ENCODE peak calls at places on chromosome 2, in seven cellular contexts. One of them, this sample, is unnamed.
A peak's percentile ranks its signal among the peaks of the same experiment; 100 is the strongest.

GRCh38 chr2:131121464-131121863 is 16.3 kb downstream of the PLEKHB2 start:
- DNase-seq in pancreas: no peak
- DNase-seq in mucosa of descending colon: no peak
- DNase-seq in endothelial cell of umbilical vein: no peak
- DNase-seq in body of pancreas: no peak
- DNase-seq in lung: no peak
- DNase-seq in Panc1: no peak
- DNase-seq in this sample: no peak

GRCh38 chr2:120347387-120348010 is 1.6 kb downstream of the INHBB start:
- DNase-seq in body of pancreas: no peak
- DNase-seq in mucosa of descending colon: no peak
- DNase-seq in Panc1: no peak
- DNase-seq in lung: no peak
- DNase-seq in endothelial cell of umbilical vein: no peak
- DNase-seq in pancreas: no peak
- DNase-seq in this sample: no peak

GRCh38 chr2:167187910-167188595 is 299.8 kb downstream of the XIRP2 start:
- DNase-seq in endothelial cell of umbilical vein: no peak
- DNase-seq in body of pancreas: no peak
- DNase-seq in mucosa of descending colon: no peak
- DNase-seq in pancreas: no peak
- DNase-seq in Panc1: no peak
- DNase-seq in lung: no peak
- DNase-seq in this sample: no peak

GRCh38 chr2:212532087-212532486 is 6.5 kb downstream of the ERBB4 start:
- DNase-seq in mucosa of descending colon: no peak
- DNase-seq in Panc1: no peak
- DNase-seq in lung: no peak
- DNase-seq in endothelial cell of umbilical vein: no peak
- DNase-seq in body of pancreas: no peak
- DNase-seq in pancreas: no peak
- DNase-seq in this sample: no peak

GRCh38 chr2:96959406-96960110 is 26.8 kb downstream of the FAM178B start:
- DNase-seq in lung: no peak
- DNase-seq in endothelial cell of umbilical vein: no peak
- DNase-seq in pancreas: no peak
- DNase-seq in body of pancreas: no peak
- DNase-seq in mucosa of descending colon: no peak
- DNase-seq in Panc1: no peak
- DNase-seq in this sample: no peak

GRCh38 chr2:121480826-121481225 is 49.9 kb upstream of the RNU4ATAC start:
- DNase-seq in pancreas: peak; percentile 20
- DNase-seq in lung: no peak
- DNase-seq in Panc1: no peak
- DNase-seq in endothelial cell of umbilical vein: peak; percentile 8
- DNase-seq in body of pancreas: peak; percentile 18
- DNase-seq in mucosa of descending colon: no peak
- DNase-seq in this sample: no peak

GRCh38 chr2:202154613-202155281 is 81.7 kb downstream of the KIAA2012 start:
- DNase-seq in pancreas: no peak
- DNase-seq in mucosa of descending colon: no peak
- DNase-seq in lung: no peak
- DNase-seq in body of pancreas: no peak
- DNase-seq in Panc1: no peak
- DNase-seq in endothelial cell of umbilical vein: no peak
- DNase-seq in this sample: no peak

GRCh38 chr2:106537711-106538275 is 50.6 kb downstream of the CD8B2 start:
- DNase-seq in Panc1: no peak
- DNase-seq in pancreas: no peak
- DNase-seq in body of pancreas: no peak
- DNase-seq in endothelial cell of umbilical vein: no peak
- DNase-seq in lung: no peak
- DNase-seq in mucosa of descending colon: no peak
- DNase-seq in this sample: no peak

GRCh38 chr2:69299772-69300516 is 87.1 kb downstream of the GFPT1 start:
- DNase-seq in Panc1: no peak
- DNase-seq in mucosa of descending colon: no peak
- DNase-seq in endothelial cell of umbilical vein: peak; percentile 61
- DNase-seq in pancreas: no peak
- DNase-seq in lung: no peak
- DNase-seq in body of pancreas: no peak
- DNase-seq in this sample: no peak

GRCh38 chr2:85710687-85711577 is 16.8 kb downstream of the GNLY start:
- DNase-seq in mucosa of descending colon: peak; percentile 24
- DNase-seq in pancreas: no peak
- DNase-seq in endothelial cell of umbilical vein: peak; percentile 66
- DNase-seq in Panc1: no peak
- DNase-seq in lung: peak; percentile 97
- DNase-seq in body of pancreas: no peak
- DNase-seq in this sample: peak; percentile 40

GRCh38 chr2:58734365-58734764 is 493.2 kb upstream of the FANCL start:
- DNase-seq in lung: no peak
- DNase-seq in mucosa of descending colon: no peak
- DNase-seq in Panc1: peak; percentile 69
- DNase-seq in pancreas: no peak
- DNase-seq in body of pancreas: peak; percentile 12
- DNase-seq in endothelial cell of umbilical vein: peak; percentile 23
- DNase-seq in this sample: no peak

GRCh38 chr2:136386046-136386445 is 268.1 kb upstream of the CXCR4 start:
- DNase-seq in endothelial cell of umbilical vein: no peak
- DNase-seq in lung: no peak
- DNase-seq in mucosa of descending colon: no peak
- DNase-seq in pancreas: no peak
- DNase-seq in body of pancreas: no peak
- DNase-seq in Panc1: no peak
- DNase-seq in this sample: no peak

GRCh38 chr2:43368483-43369385 is 142.3 kb upstream of the ZFP36L2 start:
- DNase-seq in lung: no peak
- DNase-seq in Panc1: no peak
- DNase-seq in mucosa of descending colon: no peak
- DNase-seq in body of pancreas: no peak
- DNase-seq in endothelial cell of umbilical vein: no peak
- DNase-seq in pancreas: no peak
- DNase-seq in this sample: no peak

GRCh38 chr2:45822272-45822630 is 170.8 kb downstream of the PRKCE start:
- DNase-seq in endothelial cell of umbilical vein: no peak
- DNase-seq in Panc1: no peak
- DNase-seq in pancreas: peak; percentile 25
- DNase-seq in mucosa of descending colon: no peak
- DNase-seq in body of pancreas: peak; percentile 43
- DNase-seq in lung: no peak
- DNase-seq in this sample: no peak

GRCh38 chr2:127577973-127578372 is 42.5 kb downstream of the MYO7B start:
- DNase-seq in body of pancreas: no peak
- DNase-seq in mucosa of descending colon: no peak
- DNase-seq in endothelial cell of umbilical vein: no peak
- DNase-seq in pancreas: no peak
- DNase-seq in Panc1: no peak
- DNase-seq in lung: no peak
- DNase-seq in this sample: no peak

GRCh38 chr2:50398101-50398500 is 633.8 kb downstream of the NRXN1 start:
- DNase-seq in lung: no peak
- DNase-seq in Panc1: no peak
- DNase-seq in endothelial cell of umbilical vein: no peak
- DNase-seq in mucosa of descending colon: no peak
- DNase-seq in body of pancreas: no peak
- DNase-seq in pancreas: no peak
- DNase-seq in this sample: no peak

GRCh38 chr2:122741403-122741802 is 986.0 kb downstream of the TSN start:
- DNase-seq in lung: no peak
- DNase-seq in Panc1: no peak
- DNase-seq in pancreas: no peak
- DNase-seq in mucosa of descending colon: no peak
- DNase-seq in body of pancreas: no peak
- DNase-seq in endothelial cell of umbilical vein: no peak
- DNase-seq in this sample: no peak
- H3K9me3 ChIP-seq in lung: no peaks in the 10 kb centered on the region
- H3K9me3 ChIP-seq in Panc1: no peaks in the 10 kb centered on the region
- H3K9me3 ChIP-seq in pancreas: no peaks in the 10 kb centered on the region
- H3K9me3 ChIP-seq in mucosa of descending colon: no peaks in the 10 kb centered on the region
- H3K9me3 ChIP-seq in body of pancreas: no peaks in the 10 kb centered on the region
- H3K9me3 ChIP-seq in endothelial cell of umbilical vein: peaks cover 2% of the 10 kb centered on the region
- H3K9me3 ChIP-seq in this sample: no peaks in the 10 kb centered on the region

GRCh38 chr2:7510353-7510752 is 593.1 kb downstream of the RNF144A start:
- DNase-seq in mucosa of descending colon: no peak
- DNase-seq in body of pancreas: no peak
- DNase-seq in Panc1: no peak
- DNase-seq in lung: no peak
- DNase-seq in pancreas: no peak
- DNase-seq in endothelial cell of umbilical vein: no peak
- DNase-seq in this sample: no peak
- TF ChIP-seq CTCF in mucosa of descending colon: no peak
- TF ChIP-seq CTCF in body of pancreas: no peak
- TF ChIP-seq CTCF in Panc1: no peak
- TF ChIP-seq CTCF in lung: no peak
- TF ChIP-seq CTCF in pancreas: no peak
- TF ChIP-seq CTCF in endothelial cell of umbilical vein: no peak
- TF ChIP-seq CTCF in this sample: no peak

DNA sequence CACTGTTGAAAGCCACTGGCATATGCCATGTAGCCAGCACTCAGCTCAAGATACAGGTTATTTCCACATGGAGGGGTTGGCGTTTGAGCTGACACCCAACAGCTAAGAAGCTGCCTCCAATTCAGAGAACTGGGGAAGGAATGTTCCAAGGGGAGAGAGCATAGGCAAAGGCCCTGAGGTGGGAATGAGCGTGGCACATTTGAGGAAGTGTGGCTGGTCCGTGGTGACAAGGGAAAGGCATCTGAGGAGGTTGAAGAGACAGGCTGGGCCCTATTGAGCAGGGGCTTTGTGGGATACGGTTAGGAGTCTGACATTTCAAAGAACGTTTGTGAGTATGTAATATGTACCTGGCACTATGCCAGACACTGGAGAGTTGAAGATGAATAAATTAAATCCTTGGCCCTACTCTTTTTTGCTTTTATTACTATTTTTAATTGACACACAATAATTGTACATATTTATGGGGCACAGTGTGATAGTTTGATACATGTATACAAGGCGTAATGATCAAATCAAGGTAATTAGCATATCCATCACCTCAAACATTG is 27.6 kb upstream of the TMBIM1 start:
- DNase-seq in pancreas: no peak
- DNase-seq in mucosa of descending colon: no peak
- DNase-seq in body of pancreas: no peak
- DNase-seq in Panc1: no peak
- DNase-seq in endothelial cell of umbilical vein: no peak
- DNase-seq in lung: no peak
- DNase-seq in this sample: no peak
- H3K4me1 ChIP-seq in pancreas: no peaks in the 10 kb centered on the region
- H3K4me1 ChIP-seq in mucosa of descending colon: peaks cover 15% of the 10 kb centered on the region
- H3K4me1 ChIP-seq in body of pancreas: peaks cover 23% of the 10 kb centered on the region
- H3K4me1 ChIP-seq in Panc1: peaks cover 13% of the 10 kb centered on the region
- H3K4me1 ChIP-seq in endothelial cell of umbilical vein: peaks cover 37% of the 10 kb centered on the region
- H3K4me1 ChIP-seq in lung: no peaks in the 10 kb centered on the region
- H3K4me1 ChIP-seq in this sample: peaks cover 35% of the 10 kb centered on the region

GRCh38 chr2:2754940-2755339 is 423.9 kb upstream of the MYT1L start:
- DNase-seq in lung: no peak
- DNase-seq in body of pancreas: no peak
- DNase-seq in pancreas: no peak
- DNase-seq in Panc1: no peak
- DNase-seq in mucosa of descending colon: no peak
- DNase-seq in endothelial cell of umbilical vein: no peak
- DNase-seq in this sample: no peak
- H3K9me3 ChIP-seq in lung: peaks cover 17% of the 10 kb centered on the region
- H3K9me3 ChIP-seq in body of pancreas: peaks cover 6% of the 10 kb centered on the region
- H3K9me3 ChIP-seq in pancreas: no peaks in the 10 kb centered on the region
- H3K9me3 ChIP-seq in Panc1: no peaks in the 10 kb centered on the region
- H3K9me3 ChIP-seq in mucosa of descending colon: peaks cover 29% of the 10 kb centered on the region
- H3K9me3 ChIP-seq in endothelial cell of umbilical vein: peaks cover 7% of the 10 kb centered on the region
- H3K9me3 ChIP-seq in this sample: no peaks in the 10 kb centered on the region

GRCh38 chr2:53620961-53621360 is 146.6 kb upstream of the CHAC2 start:
- DNase-seq in body of pancreas: no peak
- DNase-seq in lung: no peak
- DNase-seq in pancreas: no peak
- DNase-seq in mucosa of descending colon: no peak
- DNase-seq in Panc1: no peak
- DNase-seq in endothelial cell of umbilical vein: no peak
- DNase-seq in this sample: no peak
- TF ChIP-seq CTCF in body of pancreas: no peak
- TF ChIP-seq CTCF in lung: no peak
- TF ChIP-seq CTCF in pancreas: no peak
- TF ChIP-seq CTCF in mucosa of descending colon: no peak
- TF ChIP-seq CTCF in Panc1: no peak
- TF ChIP-seq CTCF in endothelial cell of umbilical vein: no peak
- TF ChIP-seq CTCF in this sample: no peak

GRCh38 chr2:196165016-196165415 is 6.4 kb downstream of the STK17B start:
- DNase-seq in body of pancreas: no peak
- DNase-seq in pancreas: no peak
- DNase-seq in lung: no peak
- DNase-seq in mucosa of descending colon: no peak
- DNase-seq in Panc1: no peak
- DNase-seq in endothelial cell of umbilical vein: no peak
- DNase-seq in this sample: no peak

GRCh38 chr2:196163285-196163684 is 8.1 kb downstream of the STK17B start:
- DNase-seq in mucosa of descending colon: no peak
- DNase-seq in endothelial cell of umbilical vein: no peak
- DNase-seq in Panc1: no peak
- DNase-seq in lung: no peak
- DNase-seq in body of pancreas: no peak
- DNase-seq in pancreas: no peak
- DNase-seq in this sample: no peak

GRCh38 chr2:196160101-196160500 is 11.3 kb downstream of the STK17B start:
- DNase-seq in pancreas: peak; percentile 38
- DNase-seq in Panc1: no peak
- DNase-seq in mucosa of descending colon: peak; percentile 79
- DNase-seq in endothelial cell of umbilical vein: peak; percentile 60
- DNase-seq in body of pancreas: no peak
- DNase-seq in lung: peak; percentile 43
- DNase-seq in this sample: peak; percentile 62

GRCh38 chr2:196160966-196161365 is 10.4 kb downstream of the STK17B start:
- DNase-seq in body of pancreas: no peak
- DNase-seq in Panc1: no peak
- DNase-seq in mucosa of descending colon: no peak
- DNase-seq in pancreas: no peak
- DNase-seq in lung: no peak
- DNase-seq in endothelial cell of umbilical vein: no peak
- DNase-seq in this sample: no peak

GRCh38 chr2:196162586-196163180 is 8.7 kb downstream of the STK17B start:
- DNase-seq in endothelial cell of umbilical vein: no peak
- DNase-seq in pancreas: no peak
- DNase-seq in lung: no peak
- DNase-seq in body of pancreas: no peak
- DNase-seq in Panc1: no peak
- DNase-seq in mucosa of descending colon: no peak
- DNase-seq in this sample: no peak
- H3K4me1 ChIP-seq in endothelial cell of umbilical vein: peaks cover 32% of the 10 kb centered on the region
- H3K4me1 ChIP-seq in pancreas: no peaks in the 10 kb centered on the region
- H3K4me1 ChIP-seq in lung: peaks cover 5% of the 10 kb centered on the region
- H3K4me1 ChIP-seq in body of pancreas: no peaks in the 10 kb centered on the region
- H3K4me1 ChIP-seq in Panc1: peaks cover 41% of the 10 kb centered on the region
- H3K4me1 ChIP-seq in mucosa of descending colon: no peaks in the 10 kb centered on the region
- H3K4me1 ChIP-seq in this sample: peaks cover 14% of the 10 kb centered on the region

GRCh38 chr2:22291074-22291473 is 1093.9 kb upstream of the KLHL29 start:
- DNase-seq in lung: no peak
- DNase-seq in mucosa of descending colon: no peak
- DNase-seq in Panc1: no peak
- DNase-seq in endothelial cell of umbilical vein: no peak
- DNase-seq in pancreas: no peak
- DNase-seq in body of pancreas: no peak
- DNase-seq in this sample: no peak

DNA sequence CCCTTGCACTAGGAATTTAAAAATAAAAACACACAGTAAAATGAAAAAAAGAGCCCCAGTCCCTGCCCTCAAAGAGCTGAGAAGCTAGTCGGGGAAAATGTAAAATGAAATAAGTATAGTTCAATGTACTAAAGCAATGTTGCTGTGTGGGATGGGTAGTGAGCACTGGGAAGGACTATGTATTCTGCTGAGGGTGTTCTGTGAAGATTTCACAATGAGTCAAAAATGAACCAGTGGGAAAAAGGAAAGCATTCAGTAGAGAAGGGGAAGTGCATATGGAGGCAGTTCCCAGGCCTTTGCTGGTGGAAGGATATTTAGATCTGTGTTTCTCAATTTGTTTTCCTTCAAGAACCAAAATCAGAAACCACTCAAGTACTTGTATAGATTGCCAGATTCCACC is 1094.7 kb upstream of the KLHL29 start:
- DNase-seq in mucosa of descending colon: no peak
- DNase-seq in lung: no peak
- DNase-seq in endothelial cell of umbilical vein: no peak
- DNase-seq in body of pancreas: no peak
- DNase-seq in Panc1: no peak
- DNase-seq in pancreas: no peak
- DNase-seq in this sample: no peak
- H3K9me3 ChIP-seq in mucosa of descending colon: no peaks in the 10 kb centered on the region
- H3K9me3 ChIP-seq in lung: no peaks in the 10 kb centered on the region
- H3K9me3 ChIP-seq in endothelial cell of umbilical vein: peaks cover 2% of the 10 kb centered on the region
- H3K9me3 ChIP-seq in body of pancreas: no peaks in the 10 kb centered on the region
- H3K9me3 ChIP-seq in Panc1: no peaks in the 10 kb centered on the region
- H3K9me3 ChIP-seq in pancreas: no peaks in the 10 kb centered on the region
- H3K9me3 ChIP-seq in this sample: no peaks in the 10 kb centered on the region